ENCODE peak calls at places on chromosome 9, in six cellular contexts. Y is SJSA1, M is AG04450, S is stomach, X is IMR-90, B is fibroblast of lung. C is an unnamed sample.
A peak's percentile ranks its signal among the peaks of the same experiment; 100 is the strongest.

GRCh38 chr9:90880066-90880465 is 78.4 kb downstream of the SYK start:
- DNase-seq in Y (no peak), M (no peak), S (no peak), X (no peak), B (no peak), C (peak; percentile 67)

GRCh38 chr9:131657031-131657377 is 82.9 kb downstream of the RAPGEF1 start:
- DNase-seq in Y (no peak), M (no peak), S (no peak), X (no peak), B (no peak), C (no peak)

GRCh38 chr9:17578911-17579793 is at the start of gene SH3GL2:
- DNase-seq in Y (no peak), M (no peak), S (peak; percentile 82), X (peak; percentile 4), B (peak; percentile 38), C (no peak)

GRCh38 chr9:98318834-98319478 is 63.5 kb upstream of the TBC1D2 start:
- DNase-seq in Y (no peak), M (no peak), S (no peak), X (peak; percentile 86), B (peak; percentile 41), C (no peak)

GRCh38 chr9:93576296-93577044 is at the start of gene PHF2:
- DNase-seq in Y (no peak), M (no peak), S (no peak), X (no peak), B (no peak), C (no peak)

GRCh38 chr9:87479801-87480201 is 17.9 kb upstream of the DAPK1 start:
- DNase-seq in Y (peak; percentile 69), M (no peak), S (no peak), X (no peak), B (no peak), C (no peak)

GRCh38 chr9:81671880-81672280 is 17.5 kb downstream of the TLE1 start:
- DNase-seq in Y (no peak), M (no peak), S (peak; percentile 78), X (peak; percentile 70), B (peak; percentile 96), C (no peak)

GRCh38 chr9:111148994-111149759 is 110.9 kb upstream of the LPAR1 start:
- DNase-seq in Y (no peak), M (no peak), S (no peak), X (no peak), B (no peak), C (no peak)

GRCh38 chr9:88425538-88425950 is 37.3 kb downstream of the SPIN1 start:
- DNase-seq in Y (no peak), M (no peak), S (no peak), X (peak; percentile 34), B (peak; percentile 60), C (no peak)

GRCh38 chr9:129079829-129080228 is 1.1 kb upstream of the DOLPP1 start:
- DNase-seq in Y (no peak), M (no peak), S (no peak), X (no peak), B (no peak), C (no peak)

GRCh38 chr9:87497604-87498045 is at the start of gene DAPK1:
- DNase-seq in Y (peak; percentile 79), M (no peak), S (peak; percentile 79), X (no peak), B (peak; percentile 34), C (no peak)

GRCh38 chr9:115022760-115023434 is 92.5 kb upstream of the TNFSF8 start:
- DNase-seq in Y (no peak), M (peak; percentile 76), S (no peak), X (peak; percentile 95), B (peak; percentile 35), C (no peak)

GRCh38 chr9:120186276-120186675 is 393.7 kb downstream of the CDK5RAP2 start:
- DNase-seq in Y (no peak), M (no peak), S (no peak), X (no peak), B (no peak), C (peak; percentile 32)

GRCh38 chr9:38106488-38106887 is 37.5 kb upstream of the SHB start:
- DNase-seq in Y (no peak), M (no peak), S (no peak), X (no peak), B (no peak), C (no peak)

GRCh38 chr9:7408845-7409244 is 390.7 kb downstream of the DMAC1 start:
- DNase-seq in Y (no peak), M (no peak), S (no peak), X (no peak), B (no peak), C (no peak)

GRCh38 chr9:116800885-116801284 is 113.8 kb downstream of the TRIM32 start:
- DNase-seq in Y (no peak), M (no peak), S (no peak), X (no peak), B (no peak), C (no peak)

GRCh38 chr9:2216591-2216990 is 201.4 kb downstream of the SMARCA2 start:
- DNase-seq in Y (no peak), M (no peak), S (no peak), X (no peak), B (no peak), C (no peak)

GRCh38 chr9:130833324-130833990 is 1.6 kb upstream of the ABL1 start:
- DNase-seq in Y (no peak), M (no peak), S (no peak), X (peak; percentile 78), B (peak; percentile 56), C (no peak)

GRCh38 chr9:5231212-5231611 is at the start of gene INSL4:
- DNase-seq in Y (peak; percentile 2), M (no peak), S (no peak), X (peak; percentile 44), B (no peak), C (no peak)

GRCh38 chr9:115154969-115155534 is 37.1 kb upstream of the TNC start:
- DNase-seq in Y (no peak), M (no peak), S (no peak), X (no peak), B (no peak), C (no peak)

GRCh38 chr9:113345165-113345564 is 4.2 kb upstream of the BSPRY start:
- DNase-seq in Y (no peak), M (no peak), S (no peak), X (no peak), B (no peak), C (no peak)

GRCh38 chr9:90979138-90979551 is 177.5 kb downstream of the SYK start:
- DNase-seq in Y (peak; percentile 57), M (no peak), S (no peak), X (no peak), B (no peak), C (no peak)

GRCh38 chr9:81613002-81613750 is 76.2 kb downstream of the TLE1 start:
- DNase-seq in Y (peak; percentile 89), M (peak; percentile 90), S (no peak), X (peak; percentile 98), B (peak; percentile 99), C (no peak)

GRCh38 chr9:85914108-85914507 is 26.8 kb upstream of the NAA35 start:
- DNase-seq in Y (no peak), M (no peak), S (no peak), X (no peak), B (peak; percentile 6), C (no peak)

GRCh38 chr9:85421641-85422040 is 320.1 kb downstream of the AGTPBP1 start:
- DNase-seq in Y (peak; percentile 7), M (no peak), S (no peak), X (no peak), B (no peak), C (no peak)

GRCh38 chr9:131803758-131804411 is 64.0 kb upstream of the RAPGEF1 start:
- DNase-seq in Y (no peak), M (no peak), S (no peak), X (no peak), B (no peak), C (no peak)

GRCh38 chr9:133658442-133659431 is 22.6 kb downstream of the DBH start:
- DNase-seq in Y (no peak), M (no peak), S (peak; percentile 52), X (peak; percentile 19), B (peak; percentile 8), C (no peak)

GRCh38 chr9:37913480-37914153 is 9.7 kb upstream of the SLC25A51 start:
- DNase-seq in Y (peak; percentile 69), M (no peak), S (peak; percentile 85), X (peak; percentile 72), B (peak; percentile 75), C (peak; percentile 91)

GRCh38 chr9:134181648-134182034 is 17.3 kb upstream of the RNU6ATAC start:
- DNase-seq in Y (no peak), M (no peak), S (no peak), X (no peak), B (no peak), C (no peak)

GRCh38 chr9:266228-266627 is 51.6 kb downstream of the DOCK8 start:
- DNase-seq in Y (no peak), M (no peak), S (no peak), X (no peak), B (no peak), C (no peak)
- H3K4me3 ChIP-seq in Y (no peak overlapping the region), M (no peak overlapping the region), S (no peak overlapping the region), X (no peak overlapping the region), B (no peak overlapping the region), C (no peak overlapping the region)

GRCh38 chr9:125839322-125839721 is 92.1 kb downstream of the PBX3 start:
- DNase-seq in Y (no peak), M (no peak), S (no peak), X (no peak), B (no peak), C (no peak)

GRCh38 chr9:125842215-125842614 is 95.0 kb downstream of the PBX3 start:
- DNase-seq in Y (no peak), M (no peak), S (no peak), X (no peak), B (no peak), C (no peak)

GRCh38 chr9:125844611-125845010 is 97.4 kb downstream of the PBX3 start:
- DNase-seq in Y (no peak), M (no peak), S (no peak), X (no peak), B (no peak), C (no peak)

GRCh38 chr9:125843646-125844045 is 96.5 kb downstream of the PBX3 start:
- DNase-seq in Y (no peak), M (no peak), S (no peak), X (peak; percentile 60), B (peak; percentile 70), C (no peak)

GRCh38 chr9:125841444-125841843 is 94.3 kb downstream of the PBX3 start:
- DNase-seq in Y (no peak), M (no peak), S (no peak), X (no peak), B (no peak), C (no peak)
- H3K27ac ChIP-seq in Y (no peak overlapping the region), M (no peak overlapping the region), S (peak overlapping the region; percentile 36), X (no peak overlapping the region), B (no peak overlapping the region), C (no peak overlapping the region)

DNA sequence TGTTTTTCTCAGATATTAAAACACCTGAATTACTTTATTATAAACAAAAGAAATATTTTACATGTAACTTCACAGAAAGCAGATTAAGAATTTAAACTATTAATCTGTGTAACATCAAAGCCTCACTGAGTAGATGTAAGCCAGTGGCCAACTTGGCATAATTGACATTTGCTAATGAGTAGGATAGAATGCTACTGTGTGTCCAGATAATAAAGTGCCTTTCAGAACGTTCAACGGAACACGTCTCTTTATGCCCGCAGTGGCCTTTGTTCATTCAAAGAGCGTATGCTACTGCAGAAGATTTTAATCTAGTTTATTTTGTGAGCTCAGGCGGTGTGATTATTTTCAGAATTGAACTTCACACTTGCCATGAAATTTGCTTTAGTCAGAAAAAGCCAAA is 531.1 kb upstream of the TYRP1 start:
- DNase-seq in Y (no peak), M (no peak), S (no peak), X (no peak), B (no peak), C (no peak)
- H3K9me3 ChIP-seq in Y (no peaks in the 10 kb centered on the region), M (no peaks in the 10 kb centered on the region), S (no peaks in the 10 kb centered on the region), X (peaks cover 5% of the 10 kb centered on the region), B (no peaks in the 10 kb centered on the region), C (no peaks in the 10 kb centered on the region)

GRCh38 chr9:136724772-136725171 is 12.4 kb downstream of the DIPK1B start:
- DNase-seq in Y (no peak), M (no peak), S (no peak), X (no peak), B (no peak), C (no peak)
- H3K4me3 ChIP-seq in Y (no peak overlapping the region), M (no peak overlapping the region), S (no peak overlapping the region), X (no peak overlapping the region), B (no peak overlapping the region), C (no peak overlapping the region)